ENCODE peak calls at places on chromosomes 6 and 20, in seven cellular contexts. F is K562, V is HCT116, I is HepG2, B is SK-N-SH, E is H1, M is GM12878. K is an unnamed sample.

GRCh38 chr20:36309643-36310042 is 3.5 kb downstream of the DLGAP4 start:
- DNase-seq in F (no peak), V (no peak), I (no peak), B (no peak), E (no peak), M (no peak), K (no peak)

GRCh38 chr20:41152108-41152757 is 14.9 kb downstream of the PLCG1 start:
- DNase-seq in F (no peak), V (no peak), I (no peak), B (no peak), E (no peak), M (no peak), K (no peak)

GRCh38 chr6:68046756-68047155 is 588.3 kb upstream of the ADGRB3 start:
- DNase-seq in F (no peak), V (no peak), I (no peak), B (no peak), E (no peak), M (no peak), K (no peak)

GRCh38 chr6:166056637-166057036 is 111.0 kb downstream of the TBXT start:
- DNase-seq in F (no peak), V (no peak), I (no peak), B (no peak), E (no peak), M (no peak), K (no peak)

GRCh38 chr6:37204014-37204751 is 34.2 kb downstream of the PIM1 start:
- DNase-seq in F (peak; percentile 34), V (no peak), I (peak; percentile 76), B (no peak), E (no peak), M (no peak), K (no peak)

GRCh38 chr6:55100729-55101128 is 73.6 kb upstream of the HCRTR2 start:
- DNase-seq in F (no peak), V (no peak), I (no peak), B (no peak), E (no peak), M (no peak), K (no peak)

GRCh38 chr6:29723666-29724588 is 693 bp downstream of the HLA-F start:
- DNase-seq in F (peak; percentile 27), V (no peak), I (no peak), B (peak; percentile 27), E (peak; percentile 83), M (no peak), K (peak; percentile 16)

GRCh38 chr20:6714202-6714800 is 53.2 kb upstream of the BMP2 start:
- DNase-seq in F (no peak), V (no peak), I (no peak), B (no peak), E (no peak), M (no peak), K (no peak)

GRCh38 chr6:36697481-36697903 is at the start of gene RAB44:
- DNase-seq in F (no peak), V (no peak), I (no peak), B (no peak), E (no peak), M (no peak), K (no peak)

GRCh38 chr20:10185741-10186558 is 32.7 kb upstream of the SNAP25 start:
- DNase-seq in F (no peak), V (no peak), I (peak; percentile 25), B (no peak), E (no peak), M (no peak), K (peak; percentile 75)

GRCh38 chr6:11852061-11852619 is 73.5 kb upstream of the ADTRP start:
- DNase-seq in F (no peak), V (no peak), I (no peak), B (no peak), E (no peak), M (no peak), K (no peak)

GRCh38 chr6:111642463-111643158 is 36.9 kb upstream of the TRAF3IP2 start:
- DNase-seq in F (no peak), V (peak; percentile 70), I (peak; percentile 80), B (peak; percentile 66), E (peak; percentile 69), M (peak; percentile 21), K (peak; percentile 62)

GRCh38 chr6:149864578-149865535 is 698 bp upstream of the LRP11 start:
- DNase-seq in F (peak; percentile 70), V (no peak), I (peak; percentile 75), B (peak; percentile 71), E (no peak), M (no peak), K (peak; percentile 69)

GRCh38 chr6:44681782-44682181 is 294.3 kb downstream of the CDC5L start:
- DNase-seq in F (no peak), V (no peak), I (no peak), B (no peak), E (peak; percentile 41), M (no peak), K (no peak)

GRCh38 chr6:66599541-66599940 is 892.5 kb upstream of the EYS start:
- DNase-seq in F (no peak), V (no peak), I (no peak), B (no peak), E (no peak), M (no peak), K (no peak)

GRCh38 chr20:1528811-1529210 is 28.7 kb downstream of the SIRPD start:
- DNase-seq in F (no peak), V (no peak), I (no peak), B (no peak), E (no peak), M (no peak), K (no peak)

GRCh38 chr6:134508862-134509498 is 191.1 kb upstream of the SGK1 start:
- DNase-seq in F (no peak), V (no peak), I (no peak), B (no peak), E (no peak), M (no peak), K (no peak)

GRCh38 chr6:1870902-1871301 is 261.2 kb downstream of the FOXC1 start:
- DNase-seq in F (no peak), V (no peak), I (no peak), B (no peak), E (no peak), M (no peak), K (no peak)

GRCh38 chr6:11785953-11786579 is 7.5 kb upstream of the ADTRP start:
- DNase-seq in F (no peak), V (no peak), I (no peak), B (no peak), E (no peak), M (peak; percentile 93), K (no peak)

GRCh38 chr6:170295519-170296422 is 4.9 kb upstream of the DLL1 start:
- DNase-seq in F (peak; percentile 68), V (no peak), I (no peak), B (peak; percentile 78), E (peak; percentile 85), M (no peak), K (no peak)

GRCh38 chr20:37711987-37712961 is 18.4 kb downstream of the CTNNBL1 start:
- DNase-seq in F (no peak), V (no peak), I (no peak), B (peak; percentile 75), E (no peak), M (no peak), K (no peak)

GRCh38 chr20:24718696-24719095 is 230.4 kb upstream of the CST7 start:
- DNase-seq in F (no peak), V (no peak), I (no peak), B (no peak), E (peak; percentile 34), M (no peak), K (no peak)

GRCh38 chr6:95511404-95511803 is 65.9 kb upstream of the MANEA start:
- DNase-seq in F (no peak), V (no peak), I (no peak), B (no peak), E (no peak), M (no peak), K (no peak)

GRCh38 chr6:45896783-45897441 is 118.7 kb downstream of the CLIC5 start:
- DNase-seq in F (no peak), V (no peak), I (no peak), B (no peak), E (no peak), M (no peak), K (no peak)

GRCh38 chr20:54122189-54122588 is 51.6 kb downstream of the CYP24A1 start:
- DNase-seq in F (no peak), V (no peak), I (no peak), B (no peak), E (no peak), M (no peak), K (no peak)

GRCh38 chr6:34463849-34464248 is 2.0 kb upstream of the PACSIN1 start:
- DNase-seq in F (no peak), V (no peak), I (no peak), B (no peak), E (no peak), M (no peak), K (no peak)
- TF ChIP-seq JUND in F (no peak), V (no peak), I (no peak), B (no peak), E (no peak), M (no peak), K (no peak)

GRCh38 chr6:132978685-132979084 is 164.3 kb downstream of the RPS12 start:
- DNase-seq in F (no peak), V (no peak), I (no peak), B (no peak), E (no peak), M (no peak), K (no peak)
- TF ChIP-seq JUND in F (no peak), V (no peak), I (no peak), B (no peak), E (no peak), M (no peak), K (no peak)

GRCh38 chr6:98634569-98634968 is 199.8 kb upstream of the POU3F2 start:
- DNase-seq in F (no peak), V (no peak), I (no peak), B (no peak), E (no peak), M (no peak), K (no peak)

GRCh38 chr6:98633886-98634285 is 200.5 kb upstream of the POU3F2 start:
- DNase-seq in F (no peak), V (no peak), I (no peak), B (no peak), E (no peak), M (no peak), K (no peak)

GRCh38 chr6:98641929-98642328 is 192.4 kb upstream of the POU3F2 start:
- DNase-seq in F (no peak), V (no peak), I (peak; percentile 77), B (no peak), E (no peak), M (no peak), K (no peak)

GRCh38 chr6:98639236-98639635 is 195.1 kb upstream of the POU3F2 start:
- DNase-seq in F (no peak), V (no peak), I (no peak), B (no peak), E (no peak), M (no peak), K (no peak)

DNA sequence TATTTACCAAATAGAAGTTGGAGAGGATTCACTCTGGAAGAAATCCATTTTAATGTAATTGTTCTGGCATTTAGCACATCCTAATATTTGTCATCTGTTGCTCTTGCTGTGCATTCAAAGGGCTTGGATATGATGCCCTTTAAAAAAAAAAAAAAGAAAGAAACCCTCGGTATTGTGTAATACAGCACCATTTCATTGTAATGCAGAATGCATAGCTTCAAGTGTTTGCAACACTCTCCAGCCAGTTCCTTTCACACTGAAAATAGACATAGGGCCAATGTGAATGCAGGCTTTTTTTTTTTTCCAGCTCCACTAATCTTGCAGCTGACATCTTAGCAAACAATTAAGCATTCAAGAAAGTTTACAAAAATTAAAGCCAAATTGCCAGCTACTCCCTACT is 197.4 kb upstream of the POU3F2 start:
- DNase-seq in F (no peak), V (no peak), I (no peak), B (no peak), E (no peak), M (no peak), K (no peak)
- TF ChIP-seq JUND in F (no peak), V (no peak), I (no peak), B (no peak), E (no peak), M (no peak), K (no peak)

GRCh38 chr6:130513770-130514169 is 148.0 kb downstream of the TMEM200A start:
- DNase-seq in F (no peak), V (no peak), I (no peak), B (no peak), E (no peak), M (peak; percentile 45), K (peak; percentile 45)
- TF ChIP-seq JUND in F (no peak), V (no peak), I (no peak), B (no peak), E (no peak), M (no peak), K (no peak)